ENCODE peak calls at places on chromosomes 1 and 21, in eight cellular contexts. O is left ventricle myocardium inferior, I is upper lobe of left lung, C is NCI-H2029, F is SK-N-DZ, J is Peyer's patch, K is posterior cingulate gyrus, X is Caki2. D is an unnamed sample.

GRCh38 chr1:43914576-43915525 is 18.8 kb upstream of the ARTN start:
- DNase-seq in O (no peak), I (no peak), C (no peak), F (no peak), J (no peak), K (no peak), X (no peak), D (no peak)

GRCh38 chr1:86100401-86100800 is 56.2 kb downstream of the COL24A1 start:
- DNase-seq in O (no peak), I (no peak), C (no peak), F (no peak), J (no peak), K (no peak), X (no peak), D (no peak)

GRCh38 chr1:43165765-43166164 is 6.3 kb downstream of the EBNA1BP2 start:
- DNase-seq in O (no peak), I (no peak), C (no peak), F (no peak), J (no peak), K (no peak), X (no peak), D (no peak)

GRCh38 chr21:32978346-32979270 is 47.1 kb upstream of the OLIG2 start:
- DNase-seq in O (no peak), I (peak), C (no peak), F (no peak), J (no peak), K (peak), X (no peak), D (no peak)

GRCh38 chr1:54329337-54329954 is 76.7 kb downstream of the SSBP3 start:
- DNase-seq in O (no peak), I (no peak), C (no peak), F (no peak), J (no peak), K (peak), X (no peak), D (no peak)

GRCh38 chr21:44513389-44514217 is 26.4 kb downstream of the KRTAP10-1 start:
- DNase-seq in O (no peak), I (peak), C (peak), F (no peak), J (no peak), K (peak), X (no peak), D (no peak)

GRCh38 chr1:24309762-24310485 is 9.2 kb upstream of the GRHL3 start:
- DNase-seq in O (no peak), I (no peak), C (no peak), F (no peak), J (no peak), K (no peak), X (no peak), D (peak)

GRCh38 chr1:197413564-197413963 is 145.5 kb downstream of the CRB1 start:
- DNase-seq in O (no peak), I (no peak), C (no peak), F (no peak), J (no peak), K (no peak), X (no peak), D (no peak)

GRCh38 chr1:15406911-15407559 is 2.7 kb upstream of the EFHD2 start:
- DNase-seq in O (no peak), I (no peak), C (no peak), F (no peak), J (no peak), K (peak), X (no peak), D (peak)